ENCODE peak calls at places on chromosomes 13 and 19, in nine cellular contexts. V is cardiac muscle cell, K is iPS-NIHi11, Z is NCI-H1092, A is substantia nigra, G is gastrocnemius medialis, M is sigmoid colon, P is Right ventricle myocardium superior, N is progenitor cell of endocrine pancreas. F is an unnamed sample.

GRCh38 chr13:101965096-101965495 is 436.8 kb downstream of the FGF14 start:
- DNase-seq in P (no peak), V (no peak), Z (no peak), A (no peak), M (no peak), K (no peak), N (no peak), G (no peak), F (no peak)

GRCh38 chr19:29761575-29762225 is 46.6 kb upstream of the C19orf12 start:
- DNase-seq in M (no peak), N (no peak), G (no peak), K (no peak), P (no peak), A (no peak), V (no peak), Z (no peak), F (no peak)

GRCh38 chr19:14089662-14090508 is 666 bp downstream of the SAMD1 start:
- DNase-seq in M (no peak), G (no peak), V (peak), N (peak), P (peak), K (peak), Z (peak), A (no peak), F (peak)

GRCh38 chr13:99819962-99820361 is 151.6 kb downstream of the ZIC5 start:
- DNase-seq in P (no peak), K (no peak), V (no peak), A (no peak), N (no peak), Z (no peak), G (no peak), M (no peak), F (no peak)

GRCh38 chr13:49371943-49372636 is 71.8 kb downstream of the CAB39L start:
- DNase-seq in K (no peak), N (no peak), Z (no peak), V (no peak), G (no peak), M (no peak), P (no peak), A (no peak), F (no peak)

GRCh38 chr19:4173479-4174211 is 8.7 kb downstream of the SIRT6 start:
- DNase-seq in G (no peak), K (no peak), Z (no peak), V (no peak), N (no peak), M (no peak), P (no peak), A (no peak), F (no peak)

GRCh38 chr13:110103026-110103425 is 203.9 kb downstream of the COL4A1 start:
- DNase-seq in M (no peak), G (no peak), A (no peak), P (no peak), N (no peak), Z (no peak), K (no peak), V (no peak), F (no peak)

GRCh38 chr13:98468352-98468751 is 108.6 kb downstream of the STK24 start:
- DNase-seq in V (no peak), Z (no peak), P (no peak), K (no peak), M (no peak), A (no peak), N (no peak), G (no peak), F (no peak)

GRCh38 chr13:114140909-114141255 is 8.5 kb upstream of the RASA3 start:
- DNase-seq in A (no peak), V (no peak), M (peak), G (no peak), P (no peak), K (no peak), Z (no peak), N (no peak), F (no peak)

GRCh38 chr13:44128522-44128921 is 245.1 kb upstream of the SERP2 start:
- DNase-seq in M (peak), Z (no peak), K (no peak), G (peak), V (peak), A (no peak), N (no peak), P (peak), F (no peak)

GRCh38 chr19:1864480-1865171 is 1.2 kb upstream of the KLF16 start:
- DNase-seq in M (peak), G (peak), N (peak), Z (no peak), V (peak), A (peak), K (peak), P (peak), F (peak)

GRCh38 chr13:62176051-62176450 is 760.4 kb upstream of the PCDH20 start:
- DNase-seq in K (no peak), Z (no peak), A (no peak), V (no peak), G (no peak), M (no peak), P (no peak), N (no peak), F (no peak)

GRCh38 chr19:46118136-46118535 is 6.4 kb downstream of the IGFL3 start:
- DNase-seq in Z (no peak), G (no peak), A (no peak), V (no peak), N (no peak), M (no peak), K (no peak), P (no peak), F (no peak)

GRCh38 chr19:17210296-17210695 is 4.9 kb upstream of the USE1 start:
- DNase-seq in K (no peak), A (no peak), M (no peak), G (no peak), V (no peak), Z (no peak), N (no peak), P (no peak), F (no peak)

GRCh38 chr13:97344250-97345175 is 89.5 kb upstream of the RAP2A start:
- DNase-seq in A (no peak), P (peak), V (peak), K (peak), Z (peak), G (no peak), N (no peak), M (peak), F (peak)

GRCh38 chr19:48004236-48004635 is 9.8 kb downstream of the ELSPBP1 start:
- DNase-seq in K (no peak), M (no peak), Z (no peak), V (no peak), A (no peak), P (no peak), G (no peak), N (no peak), F (no peak)

GRCh38 chr13:111610077-111610476 is 289.6 kb downstream of the TEX29 start:
- DNase-seq in P (no peak), M (no peak), K (no peak), Z (no peak), A (no peak), N (no peak), V (no peak), G (no peak), F (no peak)

GRCh38 chr19:7751157-7751783 is 3.9 kb upstream of the CD209 start:
- DNase-seq in K (no peak), V (no peak), A (no peak), M (no peak), N (no peak), Z (no peak), P (no peak), G (no peak), F (no peak)

GRCh38 chr19:45790942-45791341 is 1.7 kb downstream of the DMWD start:
- DNase-seq in N (no peak), P (peak), G (no peak), V (no peak), K (no peak), Z (no peak), A (peak), M (no peak), F (no peak)

GRCh38 chr19:2331601-2332246 is 3.2 kb downstream of the SPPL2B start:
- DNase-seq in K (no peak), G (no peak), P (no peak), Z (no peak), V (no peak), N (no peak), M (no peak), A (no peak), F (no peak)

GRCh38 chr13:28447989-28448388 is 46.9 kb downstream of the FLT1 start:
- DNase-seq in K (no peak), Z (no peak), A (no peak), V (no peak), P (no peak), G (no peak), N (no peak), M (no peak), F (no peak)

GRCh38 chr19:13834308-13834790 is 39.1 kb downstream of the ZSWIM4 start:
- DNase-seq in G (no peak), P (no peak), A (no peak), Z (no peak), M (peak), V (peak), N (no peak), K (no peak), F (no peak)

GRCh38 chr19:53903055-53903680 is 5.9 kb upstream of the CACNG7 start:
- DNase-seq in G (no peak), P (no peak), N (peak), Z (no peak), K (peak), M (no peak), V (peak), A (no peak), F (no peak)